ENCODE peak calls at places on chromosomes 6 and 20, in five cellular contexts. Z, H, Q, D and S are unnamed samples.
A peak's percentile ranks its signal among the peaks of the same experiment; 100 is the strongest.

GRCh38 chr6:163248051-163248450 is 166.5 kb upstream of the QKI start:
- DNase-seq in D (no peak), Q (no peak), Z (no peak), H (no peak), S (no peak)

GRCh38 chr6:28224131-28225055 is 682 bp upstream of the ZSCAN9 start:
- DNase-seq in H (no peak), D (no peak), Z (no peak), Q (no peak), S (no peak)

GRCh38 chr6:121335111-121336008 is 1.1 kb upstream of the TBC1D32 start:
- DNase-seq in Z (no peak), D (no peak), H (no peak), Q (peak; percentile 8), S (no peak)

GRCh38 chr6:26240157-26240980 is 124.6 kb upstream of the BTN3A2 start:
- DNase-seq in H (no peak), D (peak; percentile 63), Z (no peak), Q (peak; percentile 99), S (peak; percentile 93)

GRCh38 chr6:6366778-6367177 is 46.3 kb upstream of the F13A1 start:
- DNase-seq in Z (no peak), H (no peak), D (peak; percentile 33), Q (peak; percentile 14), S (no peak)

GRCh38 chr20:32742322-32743236 is 688 bp downstream of the COMMD7 start:
- DNase-seq in H (no peak), Q (peak; percentile 87), D (no peak), Z (no peak), S (no peak)

GRCh38 chr6:100796049-100796823 is 84.9 kb downstream of the ASCC3 start:
- DNase-seq in H (no peak), D (no peak), Q (peak; percentile 45), Z (no peak), S (no peak)

GRCh38 chr20:24677626-24678328 is 208.3 kb downstream of the SYNDIG1 start:
- DNase-seq in Q (peak; percentile 18), Z (no peak), H (no peak), D (no peak), S (no peak)

GRCh38 chr6:80543598-80544181 is 437.2 kb downstream of the BCKDHB start:
- DNase-seq in D (no peak), H (no peak), Z (no peak), Q (no peak), S (peak; percentile 90)

GRCh38 chr6:136873733-136874132 is 48.4 kb upstream of the SLC35D3 start:
- DNase-seq in Z (no peak), H (no peak), D (no peak), Q (peak; percentile 14), S (no peak)

GRCh38 chr6:142944126-142945066 is 580 bp downstream of the HIVEP2 start:
- DNase-seq in Q (peak; percentile 89), D (peak; percentile 73), Z (peak; percentile 66), H (no peak), S (peak; percentile 90)

GRCh38 chr6:63897952-63898351 is 262.4 kb downstream of the PHF3 start:
- DNase-seq in H (no peak), D (no peak), Q (no peak), Z (no peak), S (peak; percentile 62)

GRCh38 chr6:82890240-82890639 is 175.4 kb downstream of the UBE3D start:
- DNase-seq in Q (no peak), Z (no peak), H (no peak), D (no peak), S (no peak)

GRCh38 chr6:71404145-71404966 is 115.7 kb downstream of the OGFRL1 start:
- DNase-seq in Z (no peak), Q (peak; percentile 80), H (no peak), D (no peak), S (peak; percentile 76)

GRCh38 chr20:12345978-12346377 is 428.3 kb downstream of the BTBD3 start:
- DNase-seq in H (no peak), Z (no peak), D (no peak), Q (no peak), S (no peak)

GRCh38 chr6:113281014-113281810 is 575.9 kb upstream of the MARCKS start:
- DNase-seq in H (no peak), Q (peak; percentile 29), D (no peak), Z (no peak), S (peak; percentile 25)

GRCh38 chr20:43461894-43462293 is 4.2 kb downstream of the SRSF6 start:
- DNase-seq in D (no peak), Z (no peak), H (no peak), Q (no peak), S (no peak)

GRCh38 chr20:821083-822065 is 12.1 kb upstream of the FAM110A start:
- DNase-seq in H (no peak), Z (no peak), D (no peak), Q (no peak), S (no peak)

GRCh38 chr6:142568857-142569597 is 267.2 kb downstream of the ADGRG6 start:
- DNase-seq in Q (peak; percentile 71), H (no peak), Z (no peak), D (no peak), S (peak; percentile 49)

GRCh38 chr20:12925214-12925755 is 83.5 kb upstream of the SPTLC3 start:
- DNase-seq in Z (peak; percentile 63), H (no peak), D (peak; percentile 66), Q (peak; percentile 85), S (peak; percentile 85)

GRCh38 chr6:98808522-98809210 is 25.7 kb upstream of the POU3F2 start:
- DNase-seq in H (no peak), Q (no peak), D (no peak), Z (no peak), S (no peak)

GRCh38 chr6:35850209-35850608 is 45.1 kb downstream of the LHFPL5 start:
- DNase-seq in Z (no peak), Q (no peak), H (no peak), D (no peak), S (no peak)

GRCh38 chr6:52411911-52412310 is 8.2 kb upstream of the EFHC1 start:
- DNase-seq in D (no peak), Z (no peak), H (no peak), Q (no peak), S (no peak)

GRCh38 chr6:134424795-134425163 is 106.9 kb upstream of the SGK1 start:
- DNase-seq in Z (no peak), D (no peak), H (no peak), Q (no peak), S (no peak)

GRCh38 chr6:35776364-35777215 is at the start of gene CLPSL2:
- DNase-seq in H (no peak), D (peak; percentile 67), Q (peak; percentile 73), Z (no peak), S (no peak)

GRCh38 chr6:12605888-12606345 is 110.7 kb upstream of the PHACTR1 start:
- DNase-seq in H (no peak), D (peak; percentile 57), Q (peak; percentile 82), Z (peak; percentile 48), S (peak; percentile 75)

GRCh38 chr6:12603711-12604049 is 112.9 kb upstream of the PHACTR1 start:
- DNase-seq in D (no peak), Z (no peak), Q (no peak), H (no peak), S (no peak)

GRCh38 chr6:12602342-12602741 is 114.2 kb upstream of the PHACTR1 start:
- DNase-seq in Z (no peak), Q (peak; percentile 84), H (no peak), D (no peak), S (no peak)

GRCh38 chr6:12601881-12602280 is 114.7 kb upstream of the PHACTR1 start:
- DNase-seq in D (no peak), Q (no peak), H (no peak), Z (no peak), S (no peak)

DNA sequence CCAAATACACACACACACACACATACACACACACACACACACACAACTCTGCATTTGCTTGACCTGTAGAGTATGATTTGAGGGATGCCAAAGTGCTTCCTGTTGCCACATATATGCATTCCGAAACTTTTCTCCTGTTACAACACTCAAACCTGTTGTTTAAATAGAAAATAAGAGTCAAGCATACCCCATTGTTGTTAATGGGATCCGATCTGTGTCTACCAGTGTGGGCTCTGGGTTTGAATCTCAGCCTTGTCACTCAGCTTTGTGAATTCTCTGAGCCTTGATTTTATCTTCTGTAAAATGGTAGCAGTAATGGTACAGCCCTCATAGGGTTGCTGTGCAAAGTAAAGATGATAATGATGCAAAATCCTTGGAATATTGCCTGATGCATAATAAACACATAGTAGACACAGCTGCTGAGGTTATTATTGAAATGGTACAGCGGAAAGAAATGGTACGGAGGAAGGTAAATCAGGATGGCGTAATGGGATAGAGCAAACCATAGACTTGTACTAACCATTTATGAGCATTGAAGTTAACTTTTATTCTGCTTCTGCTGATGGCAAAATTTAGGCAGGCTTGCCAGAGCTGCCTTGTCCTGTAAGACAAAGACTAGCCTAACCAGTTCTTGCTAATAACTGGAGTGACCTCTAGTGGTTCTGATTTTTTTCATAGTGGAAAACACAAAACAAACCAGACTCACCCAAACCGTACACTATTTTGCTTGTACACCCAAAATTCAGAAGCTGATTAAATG is 113.4 kb upstream of the PHACTR1 start:
- DNase-seq in Z (no peak), H (no peak), D (no peak), Q (peak; percentile 66), S (peak; percentile 77)
- H2AK5ac ChIP-seq in Z (no peak overlapping the region), H (no peak overlapping the region), D (no peak overlapping the region), Q (no peak overlapping the region), S (no peak overlapping the region)

DNA sequence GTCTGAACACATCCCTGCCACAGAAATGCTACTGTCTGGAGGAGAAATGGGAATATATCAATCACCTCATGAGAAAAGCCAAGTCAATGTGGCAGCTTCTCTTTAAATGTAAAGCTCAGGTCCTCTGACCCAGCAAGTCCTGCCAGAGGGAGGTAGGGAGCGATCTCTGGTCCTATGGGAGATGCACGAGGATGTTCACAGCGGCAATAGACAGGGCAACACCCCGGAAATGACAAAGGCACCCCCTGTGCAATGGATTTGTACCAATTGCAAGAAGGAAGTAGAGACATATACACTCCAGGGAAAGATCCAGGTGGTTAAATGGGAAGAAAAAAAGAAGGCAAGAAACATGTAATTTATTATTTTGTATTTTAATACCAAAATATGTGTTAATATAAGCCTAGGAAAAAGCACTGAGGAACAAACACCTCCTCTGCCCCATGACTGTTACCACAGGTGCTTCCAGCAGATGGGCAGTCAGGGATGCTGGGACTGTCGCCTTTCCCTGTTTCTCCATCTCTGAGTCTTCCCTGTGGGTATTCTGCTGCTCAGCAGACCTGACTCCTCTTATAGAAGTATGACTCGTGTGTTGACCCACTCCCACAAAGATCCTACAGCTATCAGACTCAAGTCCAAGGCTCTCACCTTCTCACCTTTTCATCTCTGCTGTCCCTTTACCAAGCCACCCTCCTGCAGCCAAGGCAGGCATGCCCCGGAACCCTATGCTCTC is 20.8 kb downstream of the ATP9A start:
- DNase-seq in D (no peak), Q (no peak), H (no peak), Z (no peak), S (no peak)
- H2AK5ac ChIP-seq in D (no peak overlapping the region), Q (no peak overlapping the region), H (no peak overlapping the region), Z (no peak overlapping the region), S (peak overlapping the region; percentile 70)

DNA sequence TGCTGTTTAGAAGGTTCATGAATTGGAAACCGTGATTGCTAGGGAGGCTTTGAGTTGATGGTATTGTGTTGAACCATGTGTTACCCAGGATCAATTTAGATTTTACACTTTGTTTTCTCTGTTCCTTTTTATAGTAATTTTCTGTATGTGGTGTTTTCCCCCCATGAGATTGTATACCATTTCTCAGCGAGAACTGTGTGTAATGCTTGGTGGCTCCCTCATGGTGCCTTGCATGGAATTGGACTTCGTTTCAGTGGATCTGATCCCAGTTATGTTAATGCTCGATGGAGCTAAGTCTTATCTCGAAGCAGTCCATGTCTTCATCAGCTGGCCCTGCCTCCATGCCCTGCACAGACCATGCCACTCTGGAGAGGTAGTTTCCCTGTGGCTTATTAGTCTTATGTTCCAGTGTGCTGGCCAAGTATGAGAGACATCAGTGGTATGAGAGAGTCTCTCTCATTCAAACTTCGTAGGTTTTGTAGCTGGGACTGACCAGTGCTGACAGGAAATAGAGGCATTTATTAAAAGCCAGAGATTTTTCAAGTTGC is 18.7 kb downstream of the PTPN1 start:
- DNase-seq in Z (no peak), H (no peak), Q (no peak), D (no peak), S (peak; percentile 39)
- H2AK5ac ChIP-seq in Z (no peak overlapping the region), H (no peak overlapping the region), Q (no peak overlapping the region), D (no peak overlapping the region), S (peak overlapping the region; percentile 28)

GRCh38 chr6:10588562-10589428 is 67.6 kb downstream of the GCNT2 start:
- DNase-seq in H (no peak), Z (no peak), Q (no peak), D (no peak), S (no peak)
- H2AK5ac ChIP-seq in H (peak overlapping the region; percentile 100), Z (no peak overlapping the region), Q (peak overlapping the region; percentile 71), D (peak overlapping the region; percentile 2), S (no peak overlapping the region)